ENCODE peak calls at places on chromosomes 5 and 9, in eight cellular contexts. T is AG04449, C is neural crest cell, M is HL-60, Y is hepatocyte, E is astrocyte, I is uterus, W is left ventricle myocardium inferior. H is an unnamed sample.

GRCh38 chr5:42636946-42637345 is 119.7 kb upstream of the CCDC152 start:
- DNase-seq in T (no peak), C (no peak), M (no peak), Y (no peak), E (no peak), I (no peak), W (no peak), H (no peak)

GRCh38 chr5:9388941-9389674 is 156.8 kb downstream of the SEMA5A start:
- DNase-seq in T (no peak), C (no peak), M (no peak), Y (no peak), E (no peak), I (no peak), W (no peak), H (no peak)

GRCh38 chr9:34197756-34198711 is 19.2 kb downstream of the UBAP1 start:
- DNase-seq in T (no peak), C (no peak), M (peak; percentile 52), Y (no peak), E (no peak), I (no peak), W (no peak), H (no peak)

GRCh38 chr5:42756630-42757601 is at the start of gene CCDC152:
- DNase-seq in T (no peak), C (no peak), M (no peak), Y (no peak), E (peak; percentile 19), I (no peak), W (no peak), H (peak; percentile 13)

GRCh38 chr5:120678279-120678678 is 214.2 kb downstream of the PRR16 start:
- DNase-seq in T (peak; percentile 40), C (no peak), M (no peak), Y (no peak), E (peak; percentile 61), I (no peak), W (no peak), H (no peak)

GRCh38 chr9:134889386-134890214 is 9.0 kb downstream of the FCN2 start:
- DNase-seq in T (no peak), C (no peak), M (no peak), Y (no peak), E (no peak), I (no peak), W (no peak), H (no peak)

GRCh38 chr5:67301285-67301904 is 104.8 kb upstream of the CD180 start:
- DNase-seq in T (peak; percentile 83), C (no peak), M (no peak), Y (peak; percentile 59), E (peak; percentile 92), I (peak; percentile 83), W (peak; percentile 66), H (no peak)

GRCh38 chr9:128162215-128163026 is 2.4 kb downstream of the BBLN start:
- DNase-seq in T (no peak), C (no peak), M (no peak), Y (no peak), E (no peak), I (peak; percentile 43), W (peak; percentile 61), H (no peak)

GRCh38 chr9:126276056-126276728 is 50.4 kb upstream of the MVB12B start:
- DNase-seq in T (no peak), C (no peak), M (no peak), Y (no peak), E (no peak), I (no peak), W (no peak), H (no peak)

GRCh38 chr9:114616684-114617520 is 5.8 kb downstream of the TMEM268 start:
- DNase-seq in T (no peak), C (no peak), M (peak; percentile 90), Y (no peak), E (no peak), I (no peak), W (peak; percentile 67), H (peak; percentile 65)

GRCh38 chr5:142360607-142361120 is 35.8 kb upstream of the SPRY4 start:
- DNase-seq in T (no peak), C (no peak), M (no peak), Y (peak; percentile 60), E (peak; percentile 66), I (no peak), W (no peak), H (no peak)

GRCh38 chr9:118059520-118060278 is 355.5 kb downstream of the TLR4 start:
- DNase-seq in T (no peak), C (peak; percentile 44), M (no peak), Y (peak; percentile 72), E (peak; percentile 2), I (no peak), W (no peak), H (no peak)

GRCh38 chr5:13250450-13251291 is 693.8 kb downstream of the DNAH5 start:
- DNase-seq in T (no peak), C (no peak), M (no peak), Y (peak; percentile 9), E (no peak), I (no peak), W (no peak), H (peak; percentile 27)

GRCh38 chr9:19028835-19029451 is 4.1 kb downstream of the SAXO1 start:
- DNase-seq in T (peak; percentile 12), C (peak; percentile 39), M (peak; percentile 9), Y (peak; percentile 81), E (peak; percentile 33), I (peak; percentile 31), W (no peak), H (peak; percentile 87)

GRCh38 chr5:134003957-134004625 is 684 bp downstream of the VDAC1 start:
- DNase-seq in T (no peak), C (peak; percentile 41), M (peak; percentile 6), Y (peak; percentile 79), E (peak; percentile 30), I (peak; percentile 65), W (peak; percentile 69), H (peak; percentile 86)

GRCh38 chr9:27183701-27184100 is 74.7 kb downstream of the TEK start:
- DNase-seq in T (no peak), C (no peak), M (no peak), Y (peak; percentile 19), E (peak; percentile 21), I (no peak), W (no peak), H (no peak)

GRCh38 chr9:128065907-128066712 is 1.0 kb downstream of the NAIF1 start:
- DNase-seq in T (no peak), C (no peak), M (no peak), Y (no peak), E (no peak), I (no peak), W (no peak), H (no peak)

GRCh38 chr5:120388016-120388781 is 75.9 kb upstream of the PRR16 start:
- DNase-seq in T (peak; percentile 77), C (no peak), M (peak; percentile 11), Y (no peak), E (peak; percentile 91), I (no peak), W (no peak), H (no peak)

GRCh38 chr5:141855265-141856029 is 22.8 kb downstream of the PCDH1 start:
- DNase-seq in T (no peak), C (no peak), M (no peak), Y (no peak), E (no peak), I (no peak), W (peak; percentile 60), H (no peak)

GRCh38 chr5:123755587-123756324 is 243.8 kb downstream of the CSNK1G3 start:
- DNase-seq in T (peak; percentile 81), C (no peak), M (no peak), Y (no peak), E (peak; percentile 91), I (no peak), W (no peak), H (no peak)

GRCh38 chr5:142657446-142657845 is 28.4 kb downstream of the FGF1 start:
- DNase-seq in T (no peak), C (no peak), M (no peak), Y (no peak), E (no peak), I (no peak), W (no peak), H (no peak)

GRCh38 chr5:140595538-140595937 is 30.9 kb downstream of the SLC35A4 start:
- DNase-seq in T (no peak), C (no peak), M (peak; percentile 97), Y (peak; percentile 31), E (no peak), I (no peak), W (no peak), H (no peak)

GRCh38 chr5:126811515-126812198 is 34.7 kb downstream of the LMNB1 start:
- DNase-seq in T (peak; percentile 33), C (no peak), M (no peak), Y (no peak), E (peak; percentile 86), I (no peak), W (no peak), H (no peak)

DNA sequence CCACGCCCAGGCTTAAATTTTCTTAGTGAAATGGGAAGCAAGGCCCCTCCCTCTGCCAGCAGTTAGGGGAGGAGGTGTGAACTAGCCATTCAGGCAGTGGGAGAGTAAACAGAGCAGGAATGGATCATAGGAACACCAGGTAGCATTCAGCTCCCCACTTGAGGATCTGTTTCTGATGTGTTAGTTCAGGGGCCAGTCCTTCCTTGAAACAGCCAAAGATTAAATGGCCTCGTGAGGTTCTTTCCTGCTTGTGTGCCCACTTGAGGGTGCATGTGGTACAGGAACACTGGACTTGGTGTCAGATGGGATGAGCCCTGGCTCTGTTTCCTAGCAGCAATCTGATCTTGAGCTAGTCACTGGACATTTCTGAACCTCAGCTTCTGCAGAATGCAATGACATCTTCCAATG is 21.2 kb downstream of the FAXDC2 start:
- DNase-seq in T (no peak), C (no peak), M (no peak), Y (no peak), E (no peak), I (no peak), W (no peak), H (no peak)
- TF ChIP-seq CTCF in T (no peak), C (no peak), M (no peak), Y (no peak), E (no peak), I (no peak), W (no peak), H (no peak)

DNA sequence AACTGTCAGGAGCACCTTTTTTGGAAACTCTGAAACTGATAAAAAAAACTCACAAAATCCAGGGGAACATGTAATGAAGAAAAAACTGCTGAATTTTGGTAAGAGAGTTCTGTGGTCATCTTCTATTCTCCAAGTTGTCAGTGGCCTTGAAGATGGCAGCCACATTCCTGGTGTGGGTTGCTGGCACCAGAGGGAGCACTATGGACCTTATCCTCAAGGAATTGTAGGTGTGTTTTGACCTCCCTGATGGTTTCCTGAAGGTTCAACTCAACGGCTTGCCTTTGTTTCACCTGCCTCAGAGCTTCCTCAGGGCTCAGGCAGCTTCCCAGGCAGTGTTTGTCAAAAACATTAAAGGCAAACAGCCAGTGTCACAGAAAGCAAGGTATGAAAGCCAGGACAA is 2.2 kb upstream of the SLC38A9 start:
- DNase-seq in T (no peak), C (no peak), M (no peak), Y (no peak), E (no peak), I (no peak), W (no peak), H (no peak)
- TF ChIP-seq CTCF in T (no peak), C (no peak), M (no peak), Y (no peak), E (no peak), I (no peak), W (peak; percentile 9), H (no peak)

GRCh38 chr5:178428341-178429155 is 161.6 kb downstream of the COL23A1 start:
- DNase-seq in T (no peak), C (no peak), M (no peak), Y (no peak), E (no peak), I (no peak), W (peak; percentile 81), H (no peak)
- TF ChIP-seq CTCF in T (no peak), C (no peak), M (no peak), Y (no peak), E (no peak), I (no peak), W (no peak), H (no peak)

GRCh38 chr5:177314376-177315342 is 3.0 kb upstream of the MXD3 start:
- DNase-seq in T (no peak), C (no peak), M (no peak), Y (no peak), E (no peak), I (no peak), W (no peak), H (no peak)
- TF ChIP-seq CTCF in T (no peak), C (no peak), M (no peak), Y (no peak), E (no peak), I (no peak), W (no peak), H (no peak)

H was measured in GM20000.